ENCODE peak calls at places on chromosomes 12 and 14, in seven cellular contexts. E is PC-3, R is neural progenitor cell, V is HepG2, B is HCT116, L is fibroblast of lung, O is GM23248. Z is an unnamed sample.

GRCh38 chr12:26125451-26126339 is 858 bp upstream of the BHLHE41 start:
- DNase-seq in E (peak; percentile 98), R (peak; percentile 82), V (peak; percentile 36), B (peak; percentile 69), L (peak; percentile 60), O (peak; percentile 91), Z (peak; percentile 63)

GRCh38 chr12:103308396-103308795 is 187.4 kb downstream of the C12orf42 start:
- DNase-seq in E (no peak), R (no peak), V (no peak), B (no peak), L (no peak), O (no peak), Z (no peak)

GRCh38 chr14:92348154-92348553 is 25.2 kb downstream of the SLC24A4 start:
- DNase-seq in E (peak; percentile 95), R (no peak), V (peak; percentile 84), B (no peak), L (no peak), O (no peak), Z (no peak)

GRCh38 chr12:6234906-6235305 is 34.7 kb downstream of the CD9 start:
- DNase-seq in E (no peak), R (no peak), V (no peak), B (no peak), L (no peak), O (no peak), Z (no peak)

GRCh38 chr12:9273276-9273675 is 65.1 kb upstream of the PZP start:
- DNase-seq in E (peak; percentile 69), R (no peak), V (no peak), B (no peak), L (peak; percentile 87), O (peak; percentile 38), Z (no peak)

GRCh38 chr12:85036241-85036707 is at the start of the genes LRRIQ1 and TSPAN19:
- DNase-seq in E (peak; percentile 89), R (peak; percentile 99), V (peak; percentile 54), B (peak; percentile 70), L (peak; percentile 92), O (peak; percentile 88), Z (peak; percentile 42)

GRCh38 chr14:34322940-34323418 is 139.1 kb downstream of the SPTSSA start:
- DNase-seq in E (peak; percentile 68), R (peak; percentile 60), V (peak; percentile 87), B (peak; percentile 46), L (peak; percentile 60), O (peak; percentile 57), Z (no peak)

GRCh38 chr12:55718650-55719275 is 1.4 kb upstream of the RDH5 start:
- DNase-seq in E (no peak), R (no peak), V (no peak), B (no peak), L (no peak), O (no peak), Z (no peak)

GRCh38 chr12:85996280-85996679 is 122.2 kb downstream of the NTS start:
- DNase-seq in E (peak; percentile 62), R (no peak), V (no peak), B (no peak), L (peak; percentile 9), O (no peak), Z (no peak)

GRCh38 chr14:53432378-53432802 is 279.3 kb upstream of the DDHD1 start:
- DNase-seq in E (peak; percentile 77), R (peak; percentile 71), V (peak; percentile 59), B (peak; percentile 40), L (peak; percentile 73), O (peak; percentile 58), Z (no peak)

GRCh38 chr12:94308612-94309011 is 151.1 kb downstream of the CEP83 start:
- DNase-seq in E (no peak), R (no peak), V (no peak), B (no peak), L (no peak), O (no peak), Z (no peak)

GRCh38 chr14:106039400-106039799 is 513.0 kb downstream of the TMEM121 start:
- DNase-seq in E (peak; percentile 32), R (no peak), V (no peak), B (peak; percentile 7), L (no peak), O (no peak), Z (no peak)

GRCh38 chr14:68602507-68602906 is 190.4 kb downstream of the ZFP36L1 start:
- DNase-seq in E (no peak), R (no peak), V (no peak), B (no peak), L (no peak), O (no peak), Z (no peak)

GRCh38 chr14:68598621-68599447 is 194.0 kb downstream of the ZFP36L1 start:
- DNase-seq in E (peak; percentile 97), R (no peak), V (peak; percentile 94), B (peak; percentile 97), L (peak; percentile 98), O (peak; percentile 79), Z (no peak)

GRCh38 chr14:68598089-68598488 is 194.8 kb downstream of the ZFP36L1 start:
- DNase-seq in E (no peak), R (no peak), V (no peak), B (no peak), L (no peak), O (no peak), Z (no peak)

GRCh38 chr14:68596701-68597100 is 196.2 kb downstream of the ZFP36L1 start:
- DNase-seq in E (no peak), R (no peak), V (no peak), B (no peak), L (no peak), O (no peak), Z (no peak)

DNA sequence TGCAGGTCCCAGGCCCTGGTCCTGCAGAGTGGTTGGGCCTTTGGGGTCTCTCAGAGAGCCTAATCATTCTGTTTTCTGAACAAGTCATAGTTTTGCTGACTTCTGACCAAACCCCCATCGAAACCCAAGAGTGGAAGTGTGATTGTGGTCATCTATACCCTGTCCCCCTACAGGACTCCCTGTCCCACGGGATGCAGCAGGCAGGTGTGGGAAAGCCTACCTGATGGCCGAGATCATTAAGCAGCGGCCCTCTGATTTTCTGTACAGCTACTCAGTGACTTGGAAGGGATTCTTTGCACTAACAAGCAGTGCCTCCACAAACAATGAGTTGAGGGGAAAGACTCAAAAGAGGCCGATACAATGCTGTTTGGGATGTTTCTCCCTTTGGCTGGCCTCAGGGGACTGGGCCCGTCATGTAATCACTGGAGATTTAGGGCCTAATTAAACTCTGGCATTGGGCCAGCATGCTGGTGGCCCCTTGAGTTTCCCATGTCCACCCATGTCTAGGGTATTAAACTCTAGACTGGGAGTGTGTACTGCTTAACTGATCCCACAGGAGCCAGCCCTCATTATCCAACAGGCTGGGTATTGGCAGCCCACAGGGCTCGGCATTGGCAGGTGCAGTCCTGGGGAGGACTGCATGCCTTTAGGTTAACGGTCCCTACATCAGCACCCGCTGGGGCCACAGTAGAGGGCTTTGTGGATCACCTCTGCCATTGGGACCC is 192.8 kb downstream of the ZFP36L1 start:
- DNase-seq in E (no peak), R (peak; percentile 41), V (no peak), B (no peak), L (no peak), O (no peak), Z (no peak)
- H3K9ac ChIP-seq in E (peak overlapping the region; percentile 90), R (no peak overlapping the region), V (peak overlapping the region; percentile 35), B (peak overlapping the region; percentile 54), L (no peak overlapping the region), O (no peak overlapping the region), Z (no peak overlapping the region)

DNA sequence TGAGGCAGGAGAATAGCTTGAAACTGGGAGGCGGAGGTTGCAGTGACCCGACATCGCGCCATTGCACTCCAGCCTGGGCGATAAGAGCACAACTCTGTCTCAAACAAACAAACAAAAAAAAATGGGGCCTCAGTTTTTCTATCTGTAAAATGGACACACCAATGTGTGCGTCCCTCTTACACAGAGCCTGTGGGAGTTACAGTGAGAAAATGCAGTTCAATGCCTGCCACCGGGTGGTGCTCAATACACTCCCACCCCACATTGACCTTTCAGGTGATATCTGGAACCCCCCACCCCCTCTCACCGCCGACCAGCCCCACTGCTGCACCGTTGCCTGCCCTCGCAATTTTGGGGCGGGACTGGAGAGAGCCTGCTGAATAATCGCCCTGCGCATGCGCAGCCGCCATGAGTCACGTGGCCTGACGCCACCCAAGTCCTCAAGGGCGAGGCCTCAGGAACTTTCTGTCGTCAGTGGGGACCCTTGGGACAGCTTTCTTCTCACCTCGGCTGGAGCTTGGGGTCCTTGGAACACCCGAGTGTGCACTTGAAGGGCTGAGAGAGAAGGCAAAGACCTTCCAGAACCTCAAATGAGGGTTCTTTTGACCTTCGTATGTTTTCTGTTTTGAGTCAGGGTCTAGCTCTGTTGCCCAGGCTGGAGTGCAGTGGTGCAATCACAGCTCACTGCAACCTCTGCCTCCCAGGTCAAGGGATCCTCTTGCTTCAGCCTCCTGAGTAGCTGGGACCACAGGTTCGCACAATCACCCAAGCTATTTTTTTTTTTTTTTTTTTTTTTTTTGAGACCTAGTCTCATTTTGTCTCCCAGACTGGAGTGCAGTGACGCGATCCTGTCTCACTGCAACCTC is 14.6 kb upstream of the CABP1 start:
- DNase-seq in E (no peak), R (peak; percentile 10), V (no peak), B (peak; percentile 54), L (no peak), O (no peak), Z (no peak)
- H2AFZ ChIP-seq in E (no peak overlapping the region), R (no peak overlapping the region), V (no peak overlapping the region), B (peak overlapping the region; percentile 79), L (no peak overlapping the region), O (no peak overlapping the region), Z (no peak overlapping the region)

GRCh38 chr12:50033317-50033679 is 8.0 kb upstream of the RACGAP1 start:
- DNase-seq in E (no peak), R (no peak), V (no peak), B (no peak), L (no peak), O (no peak), Z (no peak)

DNA sequence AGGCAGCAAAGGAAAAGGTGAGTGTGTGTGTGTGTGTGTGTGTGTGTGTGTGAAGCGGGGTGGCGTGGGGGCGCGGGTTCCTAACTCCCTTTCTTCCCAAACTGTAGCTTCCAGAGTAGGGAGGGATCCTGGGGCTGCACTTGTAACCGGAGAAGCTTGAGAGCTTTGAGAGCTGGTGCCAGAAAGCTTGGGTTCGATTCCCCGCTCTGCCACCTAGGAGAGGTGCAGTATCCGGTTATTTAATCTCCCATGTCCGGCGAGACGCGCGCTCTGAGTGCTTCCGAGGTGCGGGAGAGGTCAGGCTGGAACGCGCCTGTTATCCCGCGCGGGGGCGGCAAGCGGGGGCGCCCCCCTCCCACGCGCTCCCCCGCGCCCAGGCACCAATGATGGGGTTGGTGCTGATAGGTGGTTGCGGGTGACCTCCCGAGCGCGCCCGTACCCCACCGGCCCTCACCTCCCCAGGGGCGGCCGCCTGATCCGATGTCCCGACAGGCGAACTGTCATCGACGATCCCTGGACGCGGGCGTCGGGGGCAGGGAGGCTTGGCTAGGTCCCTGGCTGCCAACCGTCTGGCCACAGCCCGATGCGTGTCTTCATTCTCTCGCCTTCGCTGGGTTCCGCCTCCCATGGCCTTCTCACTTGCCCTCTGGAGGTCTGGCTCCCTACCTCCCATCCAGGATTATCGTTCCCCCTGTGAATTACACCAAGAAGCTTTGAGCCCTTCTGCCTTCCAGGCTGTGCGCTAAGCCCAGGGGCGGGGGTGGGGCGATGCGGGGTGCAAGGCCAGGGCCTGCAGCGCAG is 7.4 kb upstream of the RACGAP1 start:
- DNase-seq in E (no peak), R (peak; percentile 68), V (no peak), B (no peak), L (no peak), O (peak; percentile 44), Z (no peak)
- TF ChIP-seq EZH2 in E (no peak), R (no peak), V (no peak), B (no peak), L (no peak), O (no peak), Z (no peak)

DNA sequence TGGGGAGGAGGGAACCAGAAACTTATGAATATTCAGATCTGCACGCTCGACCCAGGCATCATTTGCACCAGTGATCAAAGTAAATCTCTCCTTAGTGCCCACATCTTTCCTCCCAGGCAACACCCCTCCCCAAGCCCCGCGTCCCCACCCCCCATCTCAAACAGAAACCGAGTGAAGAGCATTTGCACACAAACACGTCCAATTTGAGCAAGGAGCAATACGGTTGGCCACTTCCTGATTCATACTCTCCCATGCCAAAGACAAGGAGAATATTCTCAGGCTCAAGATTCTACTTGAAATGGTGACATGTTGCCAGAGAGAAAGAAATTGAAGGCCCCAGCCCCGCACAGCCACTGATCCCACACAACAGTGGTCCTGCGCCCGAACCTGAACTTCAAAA is 7.1 kb downstream of the FOXN3 start:
- DNase-seq in E (no peak), R (no peak), V (no peak), B (no peak), L (no peak), O (no peak), Z (no peak)
- H3K9ac ChIP-seq in E (no peak overlapping the region), R (no peak overlapping the region), V (no peak overlapping the region), B (no peak overlapping the region), L (no peak overlapping the region), O (no peak overlapping the region), Z (peak overlapping the region; percentile 79)